ENCODE peak calls at places on chromosomes 13 and 19, in four cellular contexts. F is GM12891, M is GF-D8, D is cardiac septum. Y is an unnamed sample.

GRCh38 chr19:8459520-8460260 is 14.9 kb downstream of the HNRNPM start:
- DNase-seq in M (no peak), F (no peak), D (no peak), Y (peak)

GRCh38 chr13:106533101-106533939 is 2.1 kb downstream of the EFNB2 start:
- DNase-seq in D (peak), M (no peak), F (no peak), Y (no peak)

GRCh38 chr19:48372904-48373303 is 8.7 kb downstream of the SYNGR4 start:
- DNase-seq in F (no peak), D (no peak), M (no peak), Y (no peak)

GRCh38 chr19:11375143-11375948 is 880 bp downstream of the SWSAP1 start:
- DNase-seq in F (no peak), M (peak), D (peak), Y (no peak)

GRCh38 chr13:46354143-46355087 is 32.6 kb downstream of the RUBCNL start:
- DNase-seq in F (no peak), D (no peak), M (no peak), Y (peak)

GRCh38 chr19:29687897-29688728 is 22.9 kb downstream of the PLEKHF1 start:
- DNase-seq in D (no peak), F (no peak), M (peak), Y (no peak)

GRCh38 chr13:51502206-51502651 is 49.4 kb upstream of the INTS6 start:
- DNase-seq in F (peak), M (no peak), D (no peak), Y (no peak)

GRCh38 chr13:110680852-110681251 is 25.1 kb downstream of the CARS2 start:
- DNase-seq in F (no peak), M (no peak), D (no peak), Y (no peak)

GRCh38 chr13:29946093-29946492 is 95.7 kb upstream of the UBL3 start:
- DNase-seq in F (no peak), D (no peak), M (no peak), Y (no peak)

GRCh38 chr19:47331490-47331889 is 485 bp upstream of the C5AR2 start:
- DNase-seq in M (no peak), D (no peak), F (no peak), Y (no peak)

GRCh38 chr13:107928762-107929161 is 286.6 kb downstream of the LIG4 start:
- DNase-seq in M (no peak), F (no peak), D (no peak), Y (no peak)

GRCh38 chr13:73465629-73465974 is 406.8 kb downstream of the KLF5 start:
- DNase-seq in D (no peak), F (no peak), M (no peak), Y (no peak)

GRCh38 chr13:112723771-112724170 is 33.9 kb downstream of the ATP11A start:
- DNase-seq in F (no peak), M (no peak), D (no peak), Y (no peak)

GRCh38 chr19:51114087-51114714 is 6.0 kb upstream of the CTU1 start:
- DNase-seq in F (no peak), M (no peak), D (peak), Y (no peak)

GRCh38 chr13:48302920-48303330 is 626 bp upstream of the RB1 start:
- DNase-seq in D (no peak), F (no peak), M (no peak), Y (no peak)

GRCh38 chr13:113837554-113838355 is 26.1 kb downstream of the GAS6 start:
- DNase-seq in D (peak), F (no peak), M (no peak), Y (peak)

GRCh38 chr19:23956051-23956450 is 41.4 kb downstream of the ZNF726 start:
- DNase-seq in D (no peak), F (no peak), M (no peak), Y (no peak)

GRCh38 chr13:30388401-30389283 is 33.7 kb upstream of the UBE2L5 start:
- DNase-seq in F (no peak), M (peak), D (no peak), Y (no peak)

GRCh38 chr13:29743229-29743786 is 107.1 kb downstream of the UBL3 start:
- DNase-seq in F (no peak), M (no peak), D (no peak), Y (no peak)

GRCh38 chr13:49810825-49811526 is 18.5 kb upstream of the KPNA3 start:
- DNase-seq in M (no peak), D (no peak), F (no peak), Y (peak)

GRCh38 chr19:1181606-1182005 is 7.5 kb upstream of the SBNO2 start:
- DNase-seq in F (no peak), M (no peak), D (no peak), Y (no peak)

GRCh38 chr13:106343831-106344230 is 191.6 kb downstream of the EFNB2 start:
- DNase-seq in D (no peak), M (no peak), F (no peak), Y (no peak)

GRCh38 chr19:16901491-16902175 is 12.8 kb downstream of the F2RL3 start:
- DNase-seq in F (no peak), M (no peak), D (no peak), Y (no peak)

GRCh38 chr19:17610384-17610783 is 54.9 kb downstream of the COLGALT1 start:
- DNase-seq in F (no peak), D (no peak), M (no peak), Y (no peak)

GRCh38 chr19:1299822-1300221 is 14.1 kb downstream of the EFNA2 start:
- DNase-seq in M (no peak), D (no peak), F (no peak), Y (no peak)

GRCh38 chr13:109605846-109606245 is 180.5 kb downstream of the IRS2 start:
- DNase-seq in M (no peak), D (no peak), F (no peak), Y (no peak)

GRCh38 chr13:41905600-41906254 is 55.2 kb downstream of the VWA8 start:
- DNase-seq in D (no peak), F (peak), M (no peak), Y (no peak)

GRCh38 chr19:42276821-42277220 is 7.8 kb downstream of the CIC start:
- DNase-seq in F (no peak), M (no peak), D (no peak), Y (no peak)

GRCh38 chr19:5036733-5037681 is 68.1 kb downstream of the KDM4B start:
- DNase-seq in F (no peak), D (no peak), M (no peak), Y (no peak)

GRCh38 chr13:113968463-113969310 is 5.2 kb downstream of the C13orf46 start:
- DNase-seq in D (no peak), F (no peak), M (no peak), Y (no peak)

GRCh38 chr13:114143806-114144605 is 11.6 kb upstream of the RASA3 start:
- DNase-seq in F (peak), M (no peak), D (peak), Y (no peak)

GRCh38 chr19:17075860-17076538 is 422 bp downstream of the MYO9B start:
- DNase-seq in M (peak), F (no peak), D (peak), Y (no peak)

GRCh38 chr19:15112385-15112784 is 5.2 kb downstream of the SYDE1 start:
- DNase-seq in F (no peak), M (no peak), D (no peak), Y (no peak)

GRCh38 chr19:5103812-5104410 is 135.0 kb downstream of the KDM4B start:
- DNase-seq in D (no peak), M (no peak), F (no peak), Y (no peak)

GRCh38 chr13:105087941-105088340 is 1447.5 kb downstream of the EFNB2 start:
- DNase-seq in F (no peak), D (no peak), M (no peak), Y (no peak)

GRCh38 chr13:103140001-103140671 is 73.9 kb upstream of the SLC10A2 start:
- DNase-seq in D (no peak), F (peak), M (no peak), Y (no peak)

GRCh38 chr19:3034845-3035541 is 5.9 kb upstream of the TLE2 start:
- DNase-seq in M (no peak), F (no peak), D (no peak), Y (no peak)

GRCh38 chr13:98519976-98520375 is 56.9 kb downstream of the STK24 start:
- DNase-seq in F (no peak), D (no peak), M (no peak), Y (no peak)